ENCODE peak calls at places on chromosomes 6 and 20, in four cellular contexts. One of them, this sample, is unnamed.

GRCh38 chr6:131819507-131820228 is 11.8 kb downstream of the ENPP1 start:
- DNase-seq in GM12878: no peak
- DNase-seq in HepG2: peak
- DNase-seq in H1: no peak
- DNase-seq in this sample: no peak

GRCh38 chr6:36976509-36976908 is 9.5 kb downstream of the MTCH1 start:
- DNase-seq in H1: no peak
- DNase-seq in GM12878: no peak
- DNase-seq in HepG2: no peak
- DNase-seq in this sample: no peak

GRCh38 chr6:69867075-69867911 is 937 bp downstream of the COL19A1 start:
- DNase-seq in GM12878: no peak
- DNase-seq in HepG2: peak
- DNase-seq in H1: no peak
- DNase-seq in this sample: peak

GRCh38 chr6:168281826-168282225 is 37.8 kb downstream of the DACT2 start:
- DNase-seq in H1: no peak
- DNase-seq in GM12878: no peak
- DNase-seq in HepG2: no peak
- DNase-seq in this sample: no peak

GRCh38 chr6:79544939-79545450 is 7.8 kb upstream of the LCA5 start:
- DNase-seq in H1: peak
- DNase-seq in GM12878: peak
- DNase-seq in HepG2: peak
- DNase-seq in this sample: peak

GRCh38 chr6:168125429-168126001 is 46.5 kb upstream of the FRMD1 start:
- DNase-seq in HepG2: no peak
- DNase-seq in GM12878: no peak
- DNase-seq in H1: no peak
- DNase-seq in this sample: no peak

GRCh38 chr6:40634429-40634828 is 47.3 kb upstream of the LRFN2 start:
- DNase-seq in HepG2: no peak
- DNase-seq in GM12878: no peak
- DNase-seq in H1: no peak
- DNase-seq in this sample: no peak

GRCh38 chr6:105087571-105088211 is 92.1 kb downstream of the POPDC3 start:
- DNase-seq in H1: no peak
- DNase-seq in HepG2: peak
- DNase-seq in GM12878: peak
- DNase-seq in this sample: peak

GRCh38 chr6:141077355-141078333 is 1055.1 kb upstream of the GJE1 start:
- DNase-seq in HepG2: peak
- DNase-seq in H1: peak
- DNase-seq in GM12878: no peak
- DNase-seq in this sample: peak

GRCh38 chr20:34998331-34998950 is 42.8 kb downstream of the MYH7B start:
- DNase-seq in H1: no peak
- DNase-seq in GM12878: no peak
- DNase-seq in HepG2: no peak
- DNase-seq in this sample: no peak

GRCh38 chr20:43191946-43192847 is 2.5 kb upstream of the PTPRT start:
- DNase-seq in GM12878: no peak
- DNase-seq in H1: peak
- DNase-seq in HepG2: peak
- DNase-seq in this sample: peak

GRCh38 chr6:154134471-154135147 is 95.6 kb downstream of the OPRM1 start:
- DNase-seq in HepG2: no peak
- DNase-seq in H1: no peak
- DNase-seq in GM12878: no peak
- DNase-seq in this sample: no peak

GRCh38 chr20:371755-372542 is 8.6 kb upstream of the TRIB3 start:
- DNase-seq in H1: no peak
- DNase-seq in HepG2: peak
- DNase-seq in GM12878: no peak
- DNase-seq in this sample: peak

GRCh38 chr6:148854086-148854485 is 107.3 kb downstream of the UST start:
- DNase-seq in H1: no peak
- DNase-seq in HepG2: no peak
- DNase-seq in GM12878: no peak
- DNase-seq in this sample: no peak

GRCh38 chr6:64714073-64714472 is 993.0 kb downstream of the EYS start:
- DNase-seq in HepG2: no peak
- DNase-seq in H1: no peak
- DNase-seq in GM12878: no peak
- DNase-seq in this sample: no peak

GRCh38 chr6:34969662-34970265 is 80.7 kb downstream of the ANKS1A start:
- DNase-seq in HepG2: no peak
- DNase-seq in GM12878: no peak
- DNase-seq in H1: no peak
- DNase-seq in this sample: no peak

GRCh38 chr20:61499859-61500258 is 247.8 kb downstream of the CDH4 start:
- DNase-seq in GM12878: no peak
- DNase-seq in H1: no peak
- DNase-seq in HepG2: no peak
- DNase-seq in this sample: no peak

GRCh38 chr20:62951896-62952372 is 575 bp upstream of the SLC17A9 start:
- DNase-seq in HepG2: no peak
- DNase-seq in GM12878: no peak
- DNase-seq in H1: no peak
- DNase-seq in this sample: no peak

GRCh38 chr20:62953167-62953838 is 794 bp downstream of the SLC17A9 start:
- DNase-seq in HepG2: no peak
- DNase-seq in GM12878: no peak
- DNase-seq in H1: no peak
- DNase-seq in this sample: no peak

GRCh38 chr20:62955519-62956386 is 3.2 kb downstream of the SLC17A9 start:
- DNase-seq in HepG2: peak
- DNase-seq in GM12878: no peak
- DNase-seq in H1: no peak
- DNase-seq in this sample: no peak

GRCh38 chr20:62952373-62953166 is at the start of gene SLC17A9:
- DNase-seq in GM12878: peak
- DNase-seq in H1: no peak
- DNase-seq in HepG2: peak
- DNase-seq in this sample: no peak

DNA sequence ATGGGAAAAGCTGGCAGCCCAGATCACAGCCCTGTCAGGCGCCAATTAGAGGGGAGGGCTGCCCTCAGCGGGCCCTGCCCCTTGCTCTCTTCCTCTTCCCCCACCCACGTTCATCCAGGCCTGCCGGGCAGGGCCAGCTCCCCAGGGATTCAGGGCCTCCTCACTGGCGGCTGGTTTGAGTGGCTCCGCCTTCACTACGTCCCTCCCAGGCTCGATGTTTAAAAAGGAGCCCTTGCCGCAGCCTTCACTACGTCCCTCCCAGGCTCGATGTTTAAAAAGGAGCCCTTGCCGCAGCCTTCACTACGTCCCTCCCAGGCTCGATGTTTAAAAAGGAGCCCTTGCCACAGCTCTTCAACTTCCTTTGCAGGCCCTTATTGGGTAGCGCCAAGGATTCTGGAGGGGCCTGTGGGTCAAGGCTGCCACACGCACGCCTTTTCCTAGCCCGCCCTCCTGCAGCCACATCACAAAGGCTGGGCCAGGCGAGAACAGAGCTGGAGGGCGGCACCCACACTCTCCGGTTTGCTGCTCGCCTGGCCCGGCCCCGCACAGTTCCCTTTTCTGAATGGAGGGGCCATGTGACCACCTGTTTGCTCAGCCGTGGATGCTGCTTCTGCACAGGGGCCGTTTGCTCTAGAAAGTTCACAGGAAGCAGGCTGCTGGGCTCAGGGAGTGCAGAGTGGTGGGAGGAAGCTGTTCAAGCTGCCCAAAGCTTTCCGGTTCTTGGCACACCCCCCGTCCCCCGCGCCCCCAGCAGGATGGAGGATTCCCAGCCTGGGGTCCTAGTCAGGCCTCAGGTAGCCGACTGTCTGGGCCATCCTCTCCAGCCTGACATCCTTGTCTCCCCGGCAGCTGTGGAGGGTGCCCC is 1.6 kb downstream of the SLC17A9 start:
- DNase-seq in HepG2: peak
- DNase-seq in GM12878: peak
- DNase-seq in H1: no peak
- DNase-seq in this sample: no peak
- TF ChIP-seq HDAC2 in HepG2: peak
- TF ChIP-seq HDAC2 in GM12878: no peak
- TF ChIP-seq HDAC2 in H1: no peak
- TF ChIP-seq HDAC2 in this sample: no peak

GRCh38 chr20:49267327-49267726 is 10.5 kb downstream of the ZNFX1 start:
- DNase-seq in HepG2: no peak
- DNase-seq in GM12878: no peak
- DNase-seq in H1: no peak
- DNase-seq in this sample: no peak
- TF ChIP-seq HDAC2 in HepG2: no peak
- TF ChIP-seq HDAC2 in GM12878: no peak
- TF ChIP-seq HDAC2 in H1: no peak
- TF ChIP-seq HDAC2 in this sample: no peak

GRCh38 chr6:180295-180694 is 112.0 kb upstream of the DUSP22 start:
- DNase-seq in GM12878: no peak
- DNase-seq in H1: no peak
- DNase-seq in HepG2: no peak
- DNase-seq in this sample: no peak
- TF ChIP-seq HDAC2 in GM12878: no peak
- TF ChIP-seq HDAC2 in H1: no peak
- TF ChIP-seq HDAC2 in HepG2: no peak
- TF ChIP-seq HDAC2 in this sample: no peak

GRCh38 chr20:50548396-50548795 is 38.2 kb downstream of the PTPN1 start:
- DNase-seq in H1: no peak
- DNase-seq in GM12878: no peak
- DNase-seq in HepG2: no peak
- DNase-seq in this sample: no peak

GRCh38 chr20:50547956-50548355 is 37.8 kb downstream of the PTPN1 start:
- DNase-seq in HepG2: no peak
- DNase-seq in GM12878: no peak
- DNase-seq in H1: no peak
- DNase-seq in this sample: no peak

GRCh38 chr20:50545123-50545522 is 34.9 kb downstream of the PTPN1 start:
- DNase-seq in H1: no peak
- DNase-seq in HepG2: no peak
- DNase-seq in GM12878: no peak
- DNase-seq in this sample: no peak

GRCh38 chr20:50543326-50543725 is 33.1 kb downstream of the PTPN1 start:
- DNase-seq in HepG2: no peak
- DNase-seq in H1: no peak
- DNase-seq in GM12878: no peak
- DNase-seq in this sample: no peak

DNA sequence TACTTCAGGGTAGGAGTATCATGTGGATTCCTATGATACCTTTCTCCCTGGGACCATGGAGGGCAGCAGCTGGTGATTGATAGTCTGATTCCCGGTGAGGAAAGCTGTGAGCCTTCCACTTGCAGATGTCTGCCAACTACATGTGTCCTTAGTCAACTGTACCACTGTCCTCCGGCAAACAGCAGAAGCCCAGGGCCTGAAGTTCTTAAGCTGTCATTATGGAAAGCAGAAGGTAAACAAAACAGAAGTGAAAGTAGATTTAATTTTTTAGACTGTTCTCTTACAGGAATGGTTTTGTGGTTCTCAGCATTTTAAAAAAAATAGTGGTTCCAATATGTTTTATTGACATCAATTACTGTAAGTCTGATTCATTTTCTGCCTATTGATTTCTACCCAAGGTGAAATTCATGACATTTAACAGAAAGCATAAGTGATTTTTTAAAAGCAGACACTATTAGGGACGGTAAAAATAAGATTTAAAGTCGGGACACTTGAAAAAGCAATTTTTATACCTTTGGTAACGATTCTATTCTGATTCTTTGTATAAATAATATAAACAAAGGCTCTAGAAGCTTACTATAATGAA is 36.6 kb downstream of the PTPN1 start:
- DNase-seq in H1: no peak
- DNase-seq in GM12878: no peak
- DNase-seq in HepG2: no peak
- DNase-seq in this sample: no peak
- TF ChIP-seq HDAC2 in H1: no peak
- TF ChIP-seq HDAC2 in GM12878: no peak
- TF ChIP-seq HDAC2 in HepG2: no peak
- TF ChIP-seq HDAC2 in this sample: no peak

DNA sequence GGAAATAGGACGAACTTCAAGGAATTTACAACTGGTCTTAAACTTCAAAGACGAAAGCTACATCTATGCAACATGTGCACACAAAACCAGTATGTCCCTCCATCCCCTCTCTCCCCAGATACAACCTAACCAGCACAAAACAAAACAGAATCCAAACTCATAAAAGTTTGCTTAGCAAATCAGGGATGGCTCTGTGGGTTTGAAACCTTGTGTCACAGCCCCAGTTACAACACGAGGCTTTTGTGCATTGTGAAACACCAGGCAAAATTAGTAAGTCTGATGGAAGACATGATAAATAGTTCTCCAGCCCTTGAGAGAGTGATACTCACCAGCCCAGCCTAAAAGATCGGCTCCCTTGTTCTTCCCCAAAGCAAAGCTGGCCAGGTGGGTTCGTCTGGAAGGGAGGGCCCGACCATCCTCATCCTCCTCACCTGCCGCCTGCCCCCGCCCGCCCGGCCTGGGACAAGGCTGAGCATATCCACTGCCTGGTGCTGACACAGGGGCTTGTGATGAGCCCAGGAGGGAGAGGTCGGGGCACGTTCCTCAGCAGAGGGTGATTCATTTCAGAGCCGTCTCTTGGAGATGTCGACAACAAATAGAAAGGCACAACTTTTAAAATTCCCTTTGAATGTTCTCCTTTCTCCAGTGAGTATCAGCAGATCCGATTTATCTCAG is 198.0 kb downstream of the TFAP2C start:
- DNase-seq in H1: no peak
- DNase-seq in GM12878: no peak
- DNase-seq in HepG2: no peak
- DNase-seq in this sample: peak
- TF ChIP-seq HDAC2 in H1: no peak
- TF ChIP-seq HDAC2 in GM12878: no peak
- TF ChIP-seq HDAC2 in HepG2: no peak
- TF ChIP-seq HDAC2 in this sample: no peak

GRCh38 chr6:2990179-2990931 is 9.3 kb upstream of the NQO2 start:
- DNase-seq in H1: no peak
- DNase-seq in HepG2: no peak
- DNase-seq in GM12878: no peak
- DNase-seq in this sample: no peak
- TF ChIP-seq HDAC2 in H1: no peak
- TF ChIP-seq HDAC2 in HepG2: peak
- TF ChIP-seq HDAC2 in GM12878: no peak
- TF ChIP-seq HDAC2 in this sample: no peak